ENCODE peak calls at places on chromosome 19, in eight cellular contexts. One of them, this sample, is unnamed.
A peak's percentile ranks its signal among the peaks of the same experiment; 100 is the strongest.

GRCh38 chr19:12545267-12545666 is 6.0 kb downstream of the ZNF564 start:
- DNase-seq in HFF-Myc: no peak
- DNase-seq in Peyer's patch: no peak
- DNase-seq in cardiac fibroblast: no peak
- DNase-seq in tibial nerve: no peak
- DNase-seq in LNCaP clone FGC: no peak
- DNase-seq in thoracic aorta: no peak
- DNase-seq in gastrocnemius medialis: no peak
- DNase-seq in this sample: no peak

GRCh38 chr19:18153555-18154134 is 682 bp downstream of the PIK3R2 start:
- DNase-seq in HFF-Myc: no peak
- DNase-seq in LNCaP clone FGC: no peak
- DNase-seq in thoracic aorta: no peak
- DNase-seq in Peyer's patch: peak; percentile 44
- DNase-seq in gastrocnemius medialis: no peak
- DNase-seq in cardiac fibroblast: no peak
- DNase-seq in tibial nerve: no peak
- DNase-seq in this sample: peak; percentile 90

GRCh38 chr19:11598103-11598483 is 810 bp downstream of the ZNF627 start:
- DNase-seq in thoracic aorta: no peak
- DNase-seq in Peyer's patch: no peak
- DNase-seq in cardiac fibroblast: no peak
- DNase-seq in gastrocnemius medialis: no peak
- DNase-seq in tibial nerve: no peak
- DNase-seq in LNCaP clone FGC: no peak
- DNase-seq in HFF-Myc: no peak
- DNase-seq in this sample: no peak

GRCh38 chr19:10333758-10334339 is 520 bp upstream of the RAVER1 start:
- DNase-seq in HFF-Myc: no peak
- DNase-seq in gastrocnemius medialis: no peak
- DNase-seq in LNCaP clone FGC: no peak
- DNase-seq in Peyer's patch: no peak
- DNase-seq in tibial nerve: no peak
- DNase-seq in thoracic aorta: no peak
- DNase-seq in cardiac fibroblast: no peak
- DNase-seq in this sample: no peak

GRCh38 chr19:31517466-31518180 is 168.4 kb upstream of the TSHZ3 start:
- DNase-seq in HFF-Myc: no peak
- DNase-seq in gastrocnemius medialis: no peak
- DNase-seq in Peyer's patch: no peak
- DNase-seq in thoracic aorta: no peak
- DNase-seq in LNCaP clone FGC: no peak
- DNase-seq in tibial nerve: no peak
- DNase-seq in cardiac fibroblast: no peak
- DNase-seq in this sample: peak; percentile 60

GRCh38 chr19:3547301-3547731 is 8.3 kb downstream of the TEKTIP1 start:
- DNase-seq in Peyer's patch: no peak
- DNase-seq in tibial nerve: no peak
- DNase-seq in gastrocnemius medialis: no peak
- DNase-seq in HFF-Myc: no peak
- DNase-seq in cardiac fibroblast: no peak
- DNase-seq in thoracic aorta: no peak
- DNase-seq in LNCaP clone FGC: no peak
- DNase-seq in this sample: no peak

GRCh38 chr19:52102163-52102562 is 6.6 kb upstream of the ZNF841 start:
- DNase-seq in LNCaP clone FGC: no peak
- DNase-seq in gastrocnemius medialis: no peak
- DNase-seq in HFF-Myc: no peak
- DNase-seq in cardiac fibroblast: no peak
- DNase-seq in Peyer's patch: no peak
- DNase-seq in tibial nerve: no peak
- DNase-seq in thoracic aorta: no peak
- DNase-seq in this sample: no peak

GRCh38 chr19:38665219-38665931 is 17.9 kb downstream of the ACTN4 start:
- DNase-seq in HFF-Myc: no peak
- DNase-seq in cardiac fibroblast: no peak
- DNase-seq in gastrocnemius medialis: no peak
- DNase-seq in tibial nerve: no peak
- DNase-seq in LNCaP clone FGC: no peak
- DNase-seq in thoracic aorta: no peak
- DNase-seq in Peyer's patch: no peak
- DNase-seq in this sample: no peak

GRCh38 chr19:12478234-12478941 is 6.2 kb downstream of the ZNF709 start:
- DNase-seq in tibial nerve: no peak
- DNase-seq in LNCaP clone FGC: no peak
- DNase-seq in cardiac fibroblast: no peak
- DNase-seq in thoracic aorta: no peak
- DNase-seq in HFF-Myc: no peak
- DNase-seq in gastrocnemius medialis: no peak
- DNase-seq in Peyer's patch: no peak
- DNase-seq in this sample: no peak

GRCh38 chr19:17245535-17245984 is at the start of gene NR2F6:
- DNase-seq in LNCaP clone FGC: no peak
- DNase-seq in tibial nerve: no peak
- DNase-seq in Peyer's patch: no peak
- DNase-seq in thoracic aorta: no peak
- DNase-seq in cardiac fibroblast: no peak
- DNase-seq in gastrocnemius medialis: no peak
- DNase-seq in HFF-Myc: no peak
- DNase-seq in this sample: no peak

GRCh38 chr19:55284405-55285058 is 735 bp downstream of the BRSK1 start:
- DNase-seq in LNCaP clone FGC: no peak
- DNase-seq in thoracic aorta: no peak
- DNase-seq in cardiac fibroblast: no peak
- DNase-seq in gastrocnemius medialis: no peak
- DNase-seq in HFF-Myc: no peak
- DNase-seq in Peyer's patch: no peak
- DNase-seq in tibial nerve: no peak
- DNase-seq in this sample: no peak

GRCh38 chr19:4403005-4403761 is 743 bp downstream of the CHAF1A start:
- DNase-seq in gastrocnemius medialis: no peak
- DNase-seq in cardiac fibroblast: no peak
- DNase-seq in HFF-Myc: no peak
- DNase-seq in thoracic aorta: no peak
- DNase-seq in LNCaP clone FGC: no peak
- DNase-seq in tibial nerve: no peak
- DNase-seq in Peyer's patch: no peak
- DNase-seq in this sample: no peak

GRCh38 chr19:18430417-18431144 is 7.4 kb downstream of the ISYNA1 start:
- DNase-seq in HFF-Myc: no peak
- DNase-seq in thoracic aorta: no peak
- DNase-seq in cardiac fibroblast: no peak
- DNase-seq in Peyer's patch: no peak
- DNase-seq in tibial nerve: no peak
- DNase-seq in gastrocnemius medialis: no peak
- DNase-seq in LNCaP clone FGC: no peak
- DNase-seq in this sample: no peak

GRCh38 chr19:35734273-35734672 is 8.0 kb downstream of the IGFLR1 start:
- DNase-seq in tibial nerve: no peak
- DNase-seq in thoracic aorta: no peak
- DNase-seq in Peyer's patch: no peak
- DNase-seq in gastrocnemius medialis: no peak
- DNase-seq in HFF-Myc: no peak
- DNase-seq in cardiac fibroblast: no peak
- DNase-seq in LNCaP clone FGC: no peak
- DNase-seq in this sample: no peak

GRCh38 chr19:55654833-55655647 is at the start of gene U2AF2:
- DNase-seq in HFF-Myc: no peak
- DNase-seq in tibial nerve: peak; percentile 94
- DNase-seq in LNCaP clone FGC: no peak
- DNase-seq in cardiac fibroblast: peak; percentile 96
- DNase-seq in Peyer's patch: peak; percentile 94
- DNase-seq in gastrocnemius medialis: peak; percentile 92
- DNase-seq in thoracic aorta: peak; percentile 79
- DNase-seq in this sample: peak; percentile 98

GRCh38 chr19:49514151-49514550 is 1.7 kb downstream of the FCGRT start:
- DNase-seq in HFF-Myc: no peak
- DNase-seq in tibial nerve: no peak
- DNase-seq in thoracic aorta: no peak
- DNase-seq in cardiac fibroblast: no peak
- DNase-seq in gastrocnemius medialis: no peak
- DNase-seq in LNCaP clone FGC: no peak
- DNase-seq in Peyer's patch: no peak
- DNase-seq in this sample: no peak
- H3K4me3 ChIP-seq in HFF-Myc: no peak overlapping the region
- H3K4me3 ChIP-seq in tibial nerve: no peak overlapping the region
- H3K4me3 ChIP-seq in thoracic aorta: peak overlapping the region; percentile 98
- H3K4me3 ChIP-seq in cardiac fibroblast: no peak overlapping the region
- H3K4me3 ChIP-seq in gastrocnemius medialis: peak overlapping the region; percentile 86
- H3K4me3 ChIP-seq in LNCaP clone FGC: no peak overlapping the region
- H3K4me3 ChIP-seq in Peyer's patch: peak overlapping the region; percentile 79
- H3K4me3 ChIP-seq in this sample: peak overlapping the region; percentile 76

GRCh38 chr19:2081873-2082810 is 14.0 kb downstream of the MOB3A start:
- DNase-seq in HFF-Myc: no peak
- DNase-seq in LNCaP clone FGC: no peak
- DNase-seq in thoracic aorta: no peak
- DNase-seq in tibial nerve: no peak
- DNase-seq in cardiac fibroblast: no peak
- DNase-seq in Peyer's patch: peak; percentile 80
- DNase-seq in gastrocnemius medialis: no peak
- DNase-seq in this sample: no peak
- H3K4me3 ChIP-seq in HFF-Myc: no peak overlapping the region
- H3K4me3 ChIP-seq in LNCaP clone FGC: no peak overlapping the region
- H3K4me3 ChIP-seq in thoracic aorta: no peak overlapping the region
- H3K4me3 ChIP-seq in tibial nerve: no peak overlapping the region
- H3K4me3 ChIP-seq in cardiac fibroblast: no peak overlapping the region
- H3K4me3 ChIP-seq in Peyer's patch: peak overlapping the region; percentile 46
- H3K4me3 ChIP-seq in gastrocnemius medialis: no peak overlapping the region
- H3K4me3 ChIP-seq in this sample: no peak overlapping the region

GRCh38 chr19:47231215-47232054 is 436 bp upstream of the BBC3 start:
- DNase-seq in thoracic aorta: peak; percentile 52
- DNase-seq in Peyer's patch: peak; percentile 90
- DNase-seq in HFF-Myc: peak; percentile 66
- DNase-seq in cardiac fibroblast: peak; percentile 90
- DNase-seq in tibial nerve: peak; percentile 76
- DNase-seq in gastrocnemius medialis: peak; percentile 70
- DNase-seq in LNCaP clone FGC: no peak
- DNase-seq in this sample: peak; percentile 93

GRCh38 chr19:47230122-47230920 is 678 bp downstream of the BBC3 start:
- DNase-seq in Peyer's patch: peak; percentile 77
- DNase-seq in cardiac fibroblast: peak; percentile 54
- DNase-seq in HFF-Myc: no peak
- DNase-seq in LNCaP clone FGC: no peak
- DNase-seq in gastrocnemius medialis: peak; percentile 47
- DNase-seq in thoracic aorta: no peak
- DNase-seq in tibial nerve: peak; percentile 61
- DNase-seq in this sample: no peak

GRCh38 chr19:47229674-47230121 is 1.3 kb downstream of the BBC3 start:
- DNase-seq in cardiac fibroblast: peak; percentile 41
- DNase-seq in Peyer's patch: no peak
- DNase-seq in thoracic aorta: no peak
- DNase-seq in gastrocnemius medialis: no peak
- DNase-seq in LNCaP clone FGC: no peak
- DNase-seq in HFF-Myc: no peak
- DNase-seq in tibial nerve: peak; percentile 34
- DNase-seq in this sample: no peak

GRCh38 chr19:47230921-47231214 is at the start of gene BBC3:
- DNase-seq in cardiac fibroblast: no peak
- DNase-seq in HFF-Myc: no peak
- DNase-seq in gastrocnemius medialis: no peak
- DNase-seq in thoracic aorta: no peak
- DNase-seq in LNCaP clone FGC: no peak
- DNase-seq in Peyer's patch: no peak
- DNase-seq in tibial nerve: no peak
- DNase-seq in this sample: no peak

GRCh38 chr19:47232422-47233211 is 1.6 kb upstream of the BBC3 start:
- DNase-seq in cardiac fibroblast: peak; percentile 52
- DNase-seq in thoracic aorta: no peak
- DNase-seq in Peyer's patch: no peak
- DNase-seq in LNCaP clone FGC: no peak
- DNase-seq in HFF-Myc: peak; percentile 72
- DNase-seq in gastrocnemius medialis: no peak
- DNase-seq in tibial nerve: no peak
- DNase-seq in this sample: no peak
- H3K4me3 ChIP-seq in cardiac fibroblast: peak overlapping the region; percentile 63
- H3K4me3 ChIP-seq in thoracic aorta: peak overlapping the region; percentile 97
- H3K4me3 ChIP-seq in Peyer's patch: peak overlapping the region; percentile 76
- H3K4me3 ChIP-seq in LNCaP clone FGC: no peak overlapping the region
- H3K4me3 ChIP-seq in HFF-Myc: peak overlapping the region; percentile 70
- H3K4me3 ChIP-seq in gastrocnemius medialis: no peak overlapping the region
- H3K4me3 ChIP-seq in tibial nerve: no peak overlapping the region
- H3K4me3 ChIP-seq in this sample: no peak overlapping the region

GRCh38 chr19:13838071-13838942 is 38.6 kb upstream of the NANOS3 start:
- DNase-seq in HFF-Myc: no peak
- DNase-seq in tibial nerve: no peak
- DNase-seq in thoracic aorta: no peak
- DNase-seq in gastrocnemius medialis: no peak
- DNase-seq in cardiac fibroblast: peak; percentile 36
- DNase-seq in LNCaP clone FGC: no peak
- DNase-seq in Peyer's patch: no peak
- DNase-seq in this sample: no peak
- H3K4me3 ChIP-seq in HFF-Myc: peak overlapping the region; percentile 96
- H3K4me3 ChIP-seq in tibial nerve: peak overlapping the region; percentile 99
- H3K4me3 ChIP-seq in thoracic aorta: peak overlapping the region; percentile 96
- H3K4me3 ChIP-seq in gastrocnemius medialis: peak overlapping the region; percentile 98
- H3K4me3 ChIP-seq in cardiac fibroblast: peak overlapping the region; percentile 96
- H3K4me3 ChIP-seq in LNCaP clone FGC: no peak overlapping the region
- H3K4me3 ChIP-seq in Peyer's patch: peak overlapping the region; percentile 92
- H3K4me3 ChIP-seq in this sample: peak overlapping the region; percentile 99

GRCh38 chr19:41689993-41690800 is 2.1 kb upstream of the CEACAM7 start:
- DNase-seq in HFF-Myc: no peak
- DNase-seq in tibial nerve: no peak
- DNase-seq in Peyer's patch: no peak
- DNase-seq in gastrocnemius medialis: no peak
- DNase-seq in thoracic aorta: no peak
- DNase-seq in cardiac fibroblast: no peak
- DNase-seq in LNCaP clone FGC: no peak
- DNase-seq in this sample: peak; percentile 89

GRCh38 chr19:41688687-41689086 is 617 bp upstream of the CEACAM7 start:
- DNase-seq in thoracic aorta: no peak
- DNase-seq in Peyer's patch: no peak
- DNase-seq in HFF-Myc: no peak
- DNase-seq in cardiac fibroblast: no peak
- DNase-seq in LNCaP clone FGC: no peak
- DNase-seq in tibial nerve: no peak
- DNase-seq in gastrocnemius medialis: no peak
- DNase-seq in this sample: peak; percentile 77

GRCh38 chr19:41690801-41691065 is 2.7 kb upstream of the CEACAM7 start:
- DNase-seq in gastrocnemius medialis: no peak
- DNase-seq in thoracic aorta: no peak
- DNase-seq in Peyer's patch: no peak
- DNase-seq in tibial nerve: no peak
- DNase-seq in cardiac fibroblast: no peak
- DNase-seq in HFF-Myc: no peak
- DNase-seq in LNCaP clone FGC: no peak
- DNase-seq in this sample: no peak

GRCh38 chr19:41688098-41688497 is at the start of gene CEACAM7:
- DNase-seq in gastrocnemius medialis: no peak
- DNase-seq in LNCaP clone FGC: no peak
- DNase-seq in HFF-Myc: no peak
- DNase-seq in thoracic aorta: no peak
- DNase-seq in tibial nerve: no peak
- DNase-seq in Peyer's patch: no peak
- DNase-seq in cardiac fibroblast: no peak
- DNase-seq in this sample: peak; percentile 74

DNA sequence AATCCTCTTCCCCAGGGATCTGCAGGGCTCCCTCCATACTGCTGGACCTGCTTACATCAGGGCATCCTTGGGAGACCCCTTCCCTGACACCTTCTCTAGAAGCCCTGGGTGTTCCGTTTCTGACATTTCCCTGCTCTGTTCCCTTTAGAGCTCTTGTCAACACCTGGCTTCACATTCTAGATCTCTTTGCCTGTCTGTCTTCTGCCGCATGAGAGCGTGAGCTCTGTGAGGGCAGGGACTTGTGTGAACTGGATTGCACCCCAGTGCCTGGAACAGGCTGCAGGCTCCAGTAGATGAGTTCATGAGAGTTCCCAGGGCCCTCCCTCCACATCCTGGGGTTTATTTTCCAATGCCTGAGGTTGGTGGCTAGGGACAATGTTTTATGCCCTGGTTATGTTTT is 651 bp downstream of the CEACAM7 start:
- DNase-seq in thoracic aorta: no peak
- DNase-seq in HFF-Myc: no peak
- DNase-seq in LNCaP clone FGC: no peak
- DNase-seq in tibial nerve: no peak
- DNase-seq in Peyer's patch: no peak
- DNase-seq in cardiac fibroblast: no peak
- DNase-seq in gastrocnemius medialis: no peak
- DNase-seq in this sample: peak; percentile 80
- H3K4me3 ChIP-seq in thoracic aorta: no peak overlapping the region
- H3K4me3 ChIP-seq in HFF-Myc: no peak overlapping the region
- H3K4me3 ChIP-seq in LNCaP clone FGC: no peak overlapping the region
- H3K4me3 ChIP-seq in tibial nerve: no peak overlapping the region
- H3K4me3 ChIP-seq in Peyer's patch: no peak overlapping the region
- H3K4me3 ChIP-seq in cardiac fibroblast: no peak overlapping the region
- H3K4me3 ChIP-seq in gastrocnemius medialis: no peak overlapping the region
- H3K4me3 ChIP-seq in this sample: no peak overlapping the region